ENCODE peak calls at places on chromosomes 7 and 10, in seven cellular contexts. One of them, this sample, is unnamed.

GRCh38 chr7:157760004-157760730 is 423.4 kb downstream of the DNAJB6 start:
- DNase-seq in ovary: no peak
- DNase-seq in transverse colon: no peak
- DNase-seq in stomach: no peak
- DNase-seq in A549: no peak
- DNase-seq in Peyer's patch: no peak
- DNase-seq in tibial nerve: no peak
- DNase-seq in this sample: no peak

GRCh38 chr10:50260791-50261281 is 9.5 kb upstream of the ASAH2 start:
- DNase-seq in ovary: no peak
- DNase-seq in transverse colon: no peak
- DNase-seq in stomach: no peak
- DNase-seq in A549: no peak
- DNase-seq in Peyer's patch: no peak
- DNase-seq in tibial nerve: no peak
- DNase-seq in this sample: no peak

GRCh38 chr10:48638158-48638557 is 33.3 kb upstream of the ARHGAP22 start:
- DNase-seq in ovary: no peak
- DNase-seq in transverse colon: no peak
- DNase-seq in stomach: no peak
- DNase-seq in A549: no peak
- DNase-seq in Peyer's patch: no peak
- DNase-seq in tibial nerve: no peak
- DNase-seq in this sample: no peak

GRCh38 chr7:65441010-65441409 is 67.4 kb downstream of the ZNF92 start:
- DNase-seq in ovary: no peak
- DNase-seq in transverse colon: no peak
- DNase-seq in stomach: no peak
- DNase-seq in A549: no peak
- DNase-seq in Peyer's patch: no peak
- DNase-seq in tibial nerve: no peak
- DNase-seq in this sample: no peak

GRCh38 chr7:112422842-112423496 is 27.3 kb upstream of the IFRD1 start:
- DNase-seq in ovary: peak; percentile 68
- DNase-seq in transverse colon: peak; percentile 55
- DNase-seq in stomach: peak; percentile 90
- DNase-seq in A549: peak; percentile 59
- DNase-seq in Peyer's patch: peak; percentile 55
- DNase-seq in tibial nerve: peak; percentile 59
- DNase-seq in this sample: peak; percentile 91

GRCh38 chr7:87028636-87029035 is 30.8 kb downstream of the ELAPOR2 start:
- DNase-seq in ovary: no peak
- DNase-seq in transverse colon: no peak
- DNase-seq in stomach: no peak
- DNase-seq in A549: no peak
- DNase-seq in Peyer's patch: no peak
- DNase-seq in tibial nerve: no peak
- DNase-seq in this sample: no peak

GRCh38 chr7:102042016-102042656 is 224.7 kb downstream of the CUX1 start:
- DNase-seq in ovary: no peak
- DNase-seq in transverse colon: no peak
- DNase-seq in stomach: no peak
- DNase-seq in A549: peak; percentile 27
- DNase-seq in Peyer's patch: no peak
- DNase-seq in tibial nerve: no peak
- DNase-seq in this sample: no peak

GRCh38 chr7:42253316-42253715 is 16.3 kb upstream of the GLI3 start:
- DNase-seq in ovary: no peak
- DNase-seq in transverse colon: no peak
- DNase-seq in stomach: no peak
- DNase-seq in A549: no peak
- DNase-seq in Peyer's patch: no peak
- DNase-seq in tibial nerve: no peak
- DNase-seq in this sample: no peak

GRCh38 chr10:130775311-130775710 is 536.2 kb downstream of the TCERG1L start:
- DNase-seq in ovary: no peak
- DNase-seq in transverse colon: no peak
- DNase-seq in stomach: no peak
- DNase-seq in A549: no peak
- DNase-seq in Peyer's patch: peak; percentile 5
- DNase-seq in tibial nerve: no peak
- DNase-seq in this sample: no peak

GRCh38 chr10:97069576-97070362 is 116.0 kb downstream of the SLIT1 start:
- DNase-seq in ovary: no peak
- DNase-seq in transverse colon: no peak
- DNase-seq in stomach: no peak
- DNase-seq in A549: peak; percentile 55
- DNase-seq in Peyer's patch: no peak
- DNase-seq in tibial nerve: no peak
- DNase-seq in this sample: no peak

GRCh38 chr7:157568785-157569584 is 232.2 kb downstream of the DNAJB6 start:
- DNase-seq in ovary: peak; percentile 53
- DNase-seq in transverse colon: peak; percentile 38
- DNase-seq in stomach: peak; percentile 29
- DNase-seq in A549: no peak
- DNase-seq in Peyer's patch: peak; percentile 68
- DNase-seq in tibial nerve: peak; percentile 20
- DNase-seq in this sample: peak; percentile 39

GRCh38 chr10:6755891-6756460 is 175.9 kb upstream of the PRKCQ start:
- DNase-seq in ovary: no peak
- DNase-seq in transverse colon: peak; percentile 15
- DNase-seq in stomach: no peak
- DNase-seq in A549: no peak
- DNase-seq in Peyer's patch: no peak
- DNase-seq in tibial nerve: no peak
- DNase-seq in this sample: no peak

GRCh38 chr10:21494221-21495001 is 31.1 kb downstream of the SKIDA1 start:
- DNase-seq in ovary: peak; percentile 66
- DNase-seq in transverse colon: no peak
- DNase-seq in stomach: no peak
- DNase-seq in A549: no peak
- DNase-seq in Peyer's patch: no peak
- DNase-seq in tibial nerve: no peak
- DNase-seq in this sample: peak; percentile 52

GRCh38 chr7:128922496-128923410 is 12.2 kb upstream of the KCP start:
- DNase-seq in ovary: no peak
- DNase-seq in transverse colon: peak; percentile 5
- DNase-seq in stomach: no peak
- DNase-seq in A549: no peak
- DNase-seq in Peyer's patch: peak; percentile 34
- DNase-seq in tibial nerve: no peak
- DNase-seq in this sample: no peak

GRCh38 chr10:26481914-26482550 is 43.9 kb downstream of the APBB1IP start:
- DNase-seq in ovary: no peak
- DNase-seq in transverse colon: peak; percentile 18
- DNase-seq in stomach: no peak
- DNase-seq in A549: no peak
- DNase-seq in Peyer's patch: peak; percentile 79
- DNase-seq in tibial nerve: no peak
- DNase-seq in this sample: no peak

GRCh38 chr10:99534939-99535763 is 2.4 kb downstream of the NKX2-3 start:
- DNase-seq in ovary: no peak
- DNase-seq in transverse colon: peak; percentile 32
- DNase-seq in stomach: no peak
- DNase-seq in A549: no peak
- DNase-seq in Peyer's patch: no peak
- DNase-seq in tibial nerve: no peak
- DNase-seq in this sample: no peak

GRCh38 chr10:34323197-34323596 is 491.9 kb downstream of the PARD3 start:
- DNase-seq in ovary: no peak
- DNase-seq in transverse colon: no peak
- DNase-seq in stomach: no peak
- DNase-seq in A549: no peak
- DNase-seq in Peyer's patch: no peak
- DNase-seq in tibial nerve: no peak
- DNase-seq in this sample: no peak

GRCh38 chr7:79504607-79505389 is 51.3 kb upstream of the MAGI2 start:
- DNase-seq in ovary: peak; percentile 24
- DNase-seq in transverse colon: no peak
- DNase-seq in stomach: no peak
- DNase-seq in A549: no peak
- DNase-seq in Peyer's patch: no peak
- DNase-seq in tibial nerve: no peak
- DNase-seq in this sample: peak; percentile 18

GRCh38 chr10:46232084-46232483 is 54.7 kb upstream of the ANTXRL start:
- DNase-seq in ovary: no peak
- DNase-seq in transverse colon: no peak
- DNase-seq in stomach: peak; percentile 3
- DNase-seq in A549: no peak
- DNase-seq in Peyer's patch: peak; percentile 15
- DNase-seq in tibial nerve: no peak
- DNase-seq in this sample: no peak

GRCh38 chr7:18808026-18808425 is 309.4 kb downstream of the TWIST1 start:
- DNase-seq in ovary: no peak
- DNase-seq in transverse colon: no peak
- DNase-seq in stomach: no peak
- DNase-seq in A549: no peak
- DNase-seq in Peyer's patch: no peak
- DNase-seq in tibial nerve: no peak
- DNase-seq in this sample: no peak

GRCh38 chr10:49058341-49059255 is 56.7 kb downstream of the VSTM4 start:
- DNase-seq in ovary: peak; percentile 55
- DNase-seq in transverse colon: no peak
- DNase-seq in stomach: no peak
- DNase-seq in A549: no peak
- DNase-seq in Peyer's patch: no peak
- DNase-seq in tibial nerve: no peak
- DNase-seq in this sample: peak; percentile 62

GRCh38 chr10:62231371-62231770 is 37.3 kb downstream of the RTKN2 start:
- DNase-seq in ovary: no peak
- DNase-seq in transverse colon: no peak
- DNase-seq in stomach: no peak
- DNase-seq in A549: no peak
- DNase-seq in Peyer's patch: no peak
- DNase-seq in tibial nerve: no peak
- DNase-seq in this sample: no peak

DNA sequence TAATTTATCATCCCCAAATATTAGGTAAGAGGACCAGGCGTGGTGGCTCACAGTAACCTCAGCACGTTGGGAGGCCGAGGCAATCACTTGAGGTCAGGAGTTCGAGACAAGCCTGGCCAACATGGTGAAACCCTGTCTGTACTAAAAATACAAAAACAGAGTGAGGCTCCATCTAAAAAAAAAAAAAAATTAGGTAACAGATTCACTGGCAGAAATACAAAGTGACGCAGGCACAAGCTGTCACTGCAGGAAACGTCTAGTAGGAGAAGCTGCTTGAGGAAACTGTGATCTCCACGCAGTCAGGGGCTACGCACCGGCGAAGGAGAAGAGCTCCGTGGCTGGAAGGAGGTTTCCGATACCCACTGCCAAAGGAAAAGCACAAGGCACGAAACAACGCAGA is 50.1 kb downstream of the AMZ1 start:
- DNase-seq in ovary: peak; percentile 20
- DNase-seq in transverse colon: peak; percentile 41
- DNase-seq in stomach: peak; percentile 26
- DNase-seq in A549: no peak
- DNase-seq in Peyer's patch: peak; percentile 59
- DNase-seq in tibial nerve: peak; percentile 52
- DNase-seq in this sample: no peak
- TF ChIP-seq POLR2A in ovary: no peak
- TF ChIP-seq POLR2A in transverse colon: peak; percentile 10
- TF ChIP-seq POLR2A in stomach: no peak
- TF ChIP-seq POLR2A in A549: no peak
- TF ChIP-seq POLR2A in Peyer's patch: no peak
- TF ChIP-seq POLR2A in tibial nerve: no peak
- TF ChIP-seq POLR2A in this sample: peak; percentile 23

GRCh38 chr10:67402620-67403019 is 293.4 kb downstream of the CTNNA3 start:
- DNase-seq in ovary: no peak
- DNase-seq in transverse colon: no peak
- DNase-seq in stomach: no peak
- DNase-seq in A549: no peak
- DNase-seq in Peyer's patch: no peak
- DNase-seq in tibial nerve: no peak
- DNase-seq in this sample: no peak
- TF ChIP-seq POLR2A in ovary: no peak
- TF ChIP-seq POLR2A in transverse colon: no peak
- TF ChIP-seq POLR2A in stomach: no peak
- TF ChIP-seq POLR2A in A549: no peak
- TF ChIP-seq POLR2A in Peyer's patch: no peak
- TF ChIP-seq POLR2A in tibial nerve: no peak
- TF ChIP-seq POLR2A in this sample: no peak

DNA sequence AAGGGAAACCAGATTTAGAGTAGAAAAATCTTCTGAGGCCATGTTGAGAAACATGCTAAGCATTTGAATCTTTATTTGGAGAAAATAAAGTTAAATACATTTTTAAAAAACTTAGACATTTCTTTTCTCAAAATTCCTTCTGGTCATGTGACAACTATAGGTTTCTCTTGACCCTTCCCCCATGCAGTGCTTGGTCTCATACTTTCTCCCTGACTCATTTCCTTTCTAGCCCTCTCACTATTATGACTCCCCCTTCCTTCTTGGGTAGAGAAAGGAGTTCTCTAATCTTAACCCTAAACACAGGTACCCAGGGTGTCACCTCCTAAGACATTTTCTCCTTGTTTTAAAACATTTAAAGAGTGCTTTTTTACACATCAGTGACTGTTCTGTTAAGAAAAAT is 179.5 kb upstream of the TMEM106B start:
- DNase-seq in ovary: no peak
- DNase-seq in transverse colon: no peak
- DNase-seq in stomach: no peak
- DNase-seq in A549: no peak
- DNase-seq in Peyer's patch: no peak
- DNase-seq in tibial nerve: no peak
- DNase-seq in this sample: no peak
- TF ChIP-seq POLR2A in ovary: no peak
- TF ChIP-seq POLR2A in transverse colon: no peak
- TF ChIP-seq POLR2A in stomach: no peak
- TF ChIP-seq POLR2A in A549: no peak
- TF ChIP-seq POLR2A in Peyer's patch: no peak
- TF ChIP-seq POLR2A in tibial nerve: no peak
- TF ChIP-seq POLR2A in this sample: no peak

DNA sequence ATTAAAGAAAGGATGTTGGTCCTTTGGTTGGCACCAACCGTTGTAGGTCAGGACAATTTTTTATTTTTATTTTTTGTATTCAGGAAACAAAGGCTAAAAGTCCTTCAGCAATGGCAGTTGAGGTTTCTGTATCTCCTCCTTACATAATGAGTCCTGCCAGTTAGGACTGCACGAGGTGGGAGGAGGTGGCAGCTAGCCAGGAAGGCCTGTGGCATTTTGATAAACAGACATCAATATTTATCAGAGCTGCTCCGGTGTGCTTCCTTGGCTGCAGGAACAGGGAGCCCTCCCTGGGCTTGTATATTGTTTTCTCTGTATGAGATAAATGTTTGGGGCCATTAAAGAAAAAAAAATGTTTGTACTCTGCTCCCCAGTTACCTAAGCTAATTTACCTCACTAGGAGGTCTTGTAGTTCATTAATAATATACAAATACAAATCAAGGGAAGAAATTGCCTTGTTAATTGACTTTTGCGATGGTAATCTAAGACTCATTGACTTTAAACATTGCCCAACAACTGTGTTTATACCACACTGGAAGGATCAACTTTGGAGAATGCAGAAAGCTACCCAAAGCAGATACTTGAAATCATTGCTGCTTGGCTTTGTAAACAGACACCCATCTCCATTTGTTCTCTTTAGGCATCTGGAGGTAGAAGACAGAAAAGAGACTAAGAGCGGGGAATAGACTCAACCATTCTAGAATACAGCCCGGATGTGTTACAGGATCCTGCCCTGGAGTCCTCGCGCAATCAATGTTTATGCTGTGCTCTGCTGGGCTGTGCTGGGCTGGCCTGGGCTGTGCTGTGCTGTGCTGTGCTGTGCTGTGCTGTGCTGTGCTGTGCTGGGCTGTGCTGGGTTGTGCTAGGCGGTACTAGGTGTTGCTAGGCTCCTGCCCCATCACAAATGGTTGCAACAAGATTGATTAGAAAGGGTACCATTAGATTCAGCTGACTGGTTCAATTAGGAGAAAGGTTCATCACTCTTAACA is 36.5 kb upstream of the PDZD8 start:
- DNase-seq in ovary: no peak
- DNase-seq in transverse colon: no peak
- DNase-seq in stomach: peak; percentile 44
- DNase-seq in A549: no peak
- DNase-seq in Peyer's patch: no peak
- DNase-seq in tibial nerve: no peak
- DNase-seq in this sample: no peak
- TF ChIP-seq POLR2A in ovary: no peak
- TF ChIP-seq POLR2A in transverse colon: no peak
- TF ChIP-seq POLR2A in stomach: no peak
- TF ChIP-seq POLR2A in A549: no peak
- TF ChIP-seq POLR2A in Peyer's patch: no peak
- TF ChIP-seq POLR2A in tibial nerve: no peak
- TF ChIP-seq POLR2A in this sample: no peak